ENCODE peak calls at places on chromosome 21, in five cellular contexts. G is NCI-H1436, S is memory B cell, I is pancreas, R is aorta. J is an unnamed sample.

GRCh38 chr21:31888936-31889371 is 16.1 kb downstream of the HUNK start:
- DNase-seq in G (no peak), S (no peak), I (peak), R (no peak), J (no peak)

GRCh38 chr21:31476551-31477120 is 132.6 kb upstream of the TIAM1 start:
- DNase-seq in G (no peak), S (no peak), I (no peak), R (no peak), J (no peak)

GRCh38 chr21:36155603-36156338 is 853 bp upstream of the DOP1B start:
- DNase-seq in G (no peak), S (no peak), I (peak), R (peak), J (no peak)

GRCh38 chr21:34647552-34647951 is 21.2 kb upstream of the CLIC6 start:
- DNase-seq in G (no peak), S (no peak), I (no peak), R (no peak), J (no peak)

GRCh38 chr21:37767984-37768383 is 148.3 kb downstream of the KCNJ6 start:
- DNase-seq in G (no peak), S (no peak), I (no peak), R (no peak), J (no peak)

GRCh38 chr21:40620386-40621145 is 226.4 kb downstream of the DSCAM start:
- DNase-seq in G (no peak), S (no peak), I (no peak), R (no peak), J (no peak)

GRCh38 chr21:23016617-23017016 is 2018.4 kb downstream of the NCAM2 start:
- DNase-seq in G (no peak), S (no peak), I (no peak), R (no peak), J (no peak)

GRCh38 chr21:23968722-23969647 is 1638.3 kb downstream of the MRPL39 start:
- DNase-seq in G (peak), S (peak), I (peak), R (no peak), J (peak)

GRCh38 chr21:43890042-43890441 is 25.0 kb downstream of the AGPAT3 start:
- DNase-seq in G (no peak), S (no peak), I (no peak), R (no peak), J (no peak)

GRCh38 chr21:25809013-25809412 is 74.2 kb downstream of the GABPA start:
- DNase-seq in G (no peak), S (no peak), I (no peak), R (no peak), J (no peak)